ENCODE peak calls at places on chromosome 9, in nine cellular contexts. Y, H, O, V, W, U, X, R and G are unnamed samples.

GRCh38 chr9:124202447-124202971 is 55.2 kb upstream of the NEK6 start:
- DNase-seq in H (no peak), U (no peak), W (peak; percentile 43), V (peak; percentile 36), Y (peak; percentile 56), R (peak; percentile 16), X (no peak), O (no peak), G (no peak)

GRCh38 chr9:106172265-106172664 is 477.9 kb downstream of the TMEM38B start:
- DNase-seq in U (no peak), O (no peak), X (no peak), H (no peak), Y (no peak), R (no peak), V (no peak), W (no peak), G (no peak)

GRCh38 chr9:91758491-91758981 is 191.5 kb downstream of the ROR2 start:
- DNase-seq in R (peak; percentile 58), W (peak; percentile 74), Y (no peak), U (no peak), O (peak; percentile 80), H (no peak), V (no peak), X (peak; percentile 82), G (peak; percentile 19)

GRCh38 chr9:16258708-16259107 is 611.8 kb downstream of the BNC2 start:
- DNase-seq in U (no peak), R (no peak), X (no peak), Y (no peak), O (no peak), W (no peak), V (no peak), H (no peak), G (no peak)

GRCh38 chr9:113969343-113969742 is 93.2 kb downstream of the ZNF618 start:
- DNase-seq in H (no peak), U (no peak), O (no peak), Y (no peak), R (no peak), W (no peak), V (no peak), X (no peak), G (no peak)

GRCh38 chr9:5425006-5425628 is 12.6 kb downstream of the PLGRKT start:
- DNase-seq in X (no peak), Y (no peak), W (peak; percentile 27), O (peak; percentile 11), H (no peak), U (no peak), R (no peak), V (no peak), G (no peak)

GRCh38 chr9:18893051-18893450 is 140.0 kb downstream of the SAXO1 start:
- DNase-seq in V (no peak), Y (no peak), H (no peak), U (no peak), R (no peak), O (no peak), X (no peak), W (no peak), G (no peak)

GRCh38 chr9:33906769-33907168 is 89.8 kb downstream of the UBE2R2 start:
- DNase-seq in H (no peak), W (no peak), X (no peak), R (no peak), Y (no peak), U (no peak), V (no peak), O (no peak), G (no peak)

GRCh38 chr9:77939149-77939668 is 92.4 kb downstream of the GNAQ start:
- DNase-seq in W (peak; percentile 71), H (no peak), X (no peak), V (no peak), R (peak; percentile 60), U (no peak), O (no peak), Y (no peak), G (no peak)

GRCh38 chr9:129440394-129441186 is 180.3 kb downstream of the C9orf50 start:
- DNase-seq in X (no peak), R (no peak), O (no peak), W (no peak), V (no peak), H (no peak), Y (no peak), U (no peak), G (no peak)

GRCh38 chr9:137176302-137177182 is 4.7 kb upstream of the TMEM210 start:
- DNase-seq in Y (no peak), W (peak; percentile 47), V (peak; percentile 60), O (peak; percentile 57), X (peak; percentile 60), H (no peak), R (peak; percentile 17), U (no peak), G (peak; percentile 39)

GRCh38 chr9:123832858-123833257 is 97.1 kb downstream of the DENND1A start:
- DNase-seq in U (no peak), R (no peak), H (no peak), O (no peak), V (no peak), X (no peak), Y (no peak), W (no peak), G (no peak)

GRCh38 chr9:82488702-82489578 is 500.4 kb downstream of the SPATA31D1 start:
- DNase-seq in H (peak; percentile 82), U (peak; percentile 89), O (no peak), V (no peak), W (peak; percentile 87), Y (peak; percentile 57), R (peak; percentile 88), X (no peak), G (peak; percentile 69)

GRCh38 chr9:73151653-73152382 is at the start of gene ANXA1:
- DNase-seq in R (peak; percentile 83), H (peak; percentile 75), X (peak; percentile 23), V (no peak), W (peak; percentile 92), Y (peak; percentile 13), U (peak; percentile 80), O (no peak), G (peak; percentile 73)

GRCh38 chr9:37732086-37732744 is 21.4 kb upstream of the TRMT10B start:
- DNase-seq in V (no peak), H (no peak), Y (no peak), U (no peak), R (no peak), X (no peak), W (no peak), O (no peak), G (no peak)

GRCh38 chr9:137435980-137436760 is 5.0 kb downstream of the ENTPD8 start:
- DNase-seq in H (peak; percentile 71), V (no peak), Y (no peak), R (peak; percentile 76), U (peak; percentile 21), O (no peak), W (peak; percentile 91), X (no peak), G (peak; percentile 74)

GRCh38 chr9:1768561-1768960 is 246.6 kb upstream of the SMARCA2 start:
- DNase-seq in R (no peak), Y (no peak), O (no peak), V (no peak), U (no peak), H (no peak), X (no peak), W (no peak), G (no peak)

GRCh38 chr9:17246770-17247169 is 111.9 kb downstream of the CNTLN start:
- DNase-seq in R (no peak), H (no peak), X (no peak), W (no peak), U (no peak), V (no peak), O (no peak), Y (no peak), G (no peak)

GRCh38 chr9:16085167-16085718 is 532.4 kb downstream of the CCDC171 start:
- DNase-seq in U (no peak), O (no peak), R (no peak), Y (no peak), W (peak; percentile 37), V (no peak), X (no peak), H (no peak), G (no peak)

GRCh38 chr9:14308751-14309140 is 5.2 kb downstream of the NFIB start:
- DNase-seq in H (no peak), X (no peak), W (no peak), U (no peak), V (no peak), Y (no peak), R (no peak), O (no peak), G (no peak)

GRCh38 chr9:130128251-130128650 is 44.0 kb upstream of the NCS1 start:
- DNase-seq in W (peak; percentile 29), V (no peak), X (no peak), H (no peak), U (no peak), O (no peak), Y (no peak), R (no peak), G (no peak)

GRCh38 chr9:6632516-6633328 is 12.8 kb downstream of the GLDC start:
- DNase-seq in Y (no peak), X (no peak), V (no peak), H (peak; percentile 59), U (no peak), R (no peak), O (no peak), W (no peak), G (no peak)

GRCh38 chr9:91207889-91208651 is 153.6 kb downstream of the AUH start:
- DNase-seq in U (peak; percentile 28), R (peak; percentile 71), W (peak; percentile 84), V (no peak), O (no peak), H (no peak), X (no peak), Y (no peak), G (no peak)

GRCh38 chr9:132214027-132214622 is 52.3 kb downstream of the NTNG2 start:
- DNase-seq in O (peak; percentile 52), V (peak; percentile 87), W (peak; percentile 93), X (no peak), R (peak; percentile 96), U (peak; percentile 66), H (peak; percentile 71), Y (peak; percentile 86), G (peak; percentile 52)
- H3K4me3 ChIP-seq in O (no peak overlapping the region), V (peak overlapping the region; percentile 25), W (no peak overlapping the region), X (no peak overlapping the region), R (no peak overlapping the region), U (no peak overlapping the region), H (no peak overlapping the region), Y (no peak overlapping the region), G (no peak overlapping the region)

GRCh38 chr9:128419061-128419925 is 1.4 kb upstream of the CERCAM start:
- DNase-seq in Y (no peak), X (peak; percentile 58), W (peak; percentile 63), R (peak; percentile 30), H (no peak), U (no peak), O (peak; percentile 22), V (no peak), G (no peak)
- H3K4me3 ChIP-seq in Y (peak overlapping the region; percentile 56), X (peak overlapping the region; percentile 76), W (no peak overlapping the region), R (no peak overlapping the region), H (no peak overlapping the region), U (no peak overlapping the region), O (no peak overlapping the region), V (peak overlapping the region; percentile 72), G (peak overlapping the region; percentile 88)

GRCh38 chr9:93059097-93059959 is 827 bp downstream of the SUSD3 start:
- DNase-seq in Y (no peak), H (no peak), O (no peak), V (no peak), W (no peak), X (peak; percentile 23), U (no peak), R (no peak), G (no peak)
- H3K4me3 ChIP-seq in Y (no peak overlapping the region), H (peak overlapping the region; percentile 15), O (peak overlapping the region; percentile 57), V (peak overlapping the region; percentile 37), W (no peak overlapping the region), X (peak overlapping the region; percentile 41), U (no peak overlapping the region), R (peak overlapping the region; percentile 25), G (peak overlapping the region; percentile 39)

GRCh38 chr9:96027271-96028131 is 152.0 kb downstream of the ERCC6L2 start:
- DNase-seq in X (no peak), V (no peak), H (no peak), Y (no peak), W (no peak), O (peak; percentile 56), U (no peak), R (no peak), G (no peak)
- H3K4me3 ChIP-seq in X (no peak overlapping the region), V (peak overlapping the region; percentile 23), H (peak overlapping the region; percentile 3), Y (peak overlapping the region; percentile 39), W (no peak overlapping the region), O (peak overlapping the region; percentile 45), U (no peak overlapping the region), R (no peak overlapping the region), G (peak overlapping the region; percentile 12)